ENCODE peak calls at places on chromosomes 7 and 10, in seven cellular contexts. One of them, this sample, is unnamed.

GRCh38 chr10:109106604-109107003 is 816.7 kb downstream of the XPNPEP1 start:
- DNase-seq in choroid plexus epithelial cell: no peak
- DNase-seq in lung: no peak
- DNase-seq in CD8-positive, alpha-beta T cell: no peak
- DNase-seq in body of pancreas: no peak
- DNase-seq in kidney epithelial cell: no peak
- DNase-seq in cardiac fibroblast: no peak
- DNase-seq in this sample: no peak

GRCh38 chr7:33298848-33299247 is 169.5 kb downstream of the BBS9 start:
- DNase-seq in lung: no peak
- DNase-seq in CD8-positive, alpha-beta T cell: no peak
- DNase-seq in kidney epithelial cell: no peak
- DNase-seq in cardiac fibroblast: no peak
- DNase-seq in choroid plexus epithelial cell: no peak
- DNase-seq in body of pancreas: no peak
- DNase-seq in this sample: no peak

GRCh38 chr10:103543617-103544525 is 50.4 kb downstream of the NEURL1 start:
- DNase-seq in cardiac fibroblast: no peak
- DNase-seq in lung: no peak
- DNase-seq in kidney epithelial cell: no peak
- DNase-seq in body of pancreas: no peak
- DNase-seq in CD8-positive, alpha-beta T cell: no peak
- DNase-seq in choroid plexus epithelial cell: no peak
- DNase-seq in this sample: no peak

GRCh38 chr10:80289451-80290287 is at the start of gene MAT1A:
- DNase-seq in lung: no peak
- DNase-seq in kidney epithelial cell: no peak
- DNase-seq in body of pancreas: peak
- DNase-seq in CD8-positive, alpha-beta T cell: no peak
- DNase-seq in choroid plexus epithelial cell: peak
- DNase-seq in cardiac fibroblast: peak
- DNase-seq in this sample: no peak

GRCh38 chr10:92830478-92831389 is 17.6 kb upstream of the EXOC6 start:
- DNase-seq in body of pancreas: no peak
- DNase-seq in choroid plexus epithelial cell: no peak
- DNase-seq in lung: no peak
- DNase-seq in kidney epithelial cell: no peak
- DNase-seq in cardiac fibroblast: no peak
- DNase-seq in CD8-positive, alpha-beta T cell: no peak
- DNase-seq in this sample: no peak

GRCh38 chr10:23095966-23096813 is 811 bp downstream of the MSRB2 start:
- DNase-seq in kidney epithelial cell: peak
- DNase-seq in CD8-positive, alpha-beta T cell: peak
- DNase-seq in lung: peak
- DNase-seq in cardiac fibroblast: peak
- DNase-seq in body of pancreas: peak
- DNase-seq in choroid plexus epithelial cell: peak
- DNase-seq in this sample: peak

GRCh38 chr10:49090696-49091338 is 24.5 kb downstream of the VSTM4 start:
- DNase-seq in body of pancreas: no peak
- DNase-seq in choroid plexus epithelial cell: no peak
- DNase-seq in cardiac fibroblast: no peak
- DNase-seq in lung: peak
- DNase-seq in CD8-positive, alpha-beta T cell: no peak
- DNase-seq in kidney epithelial cell: no peak
- DNase-seq in this sample: no peak

GRCh38 chr10:79140906-79141305 is 72.1 kb downstream of the ZMIZ1 start:
- DNase-seq in CD8-positive, alpha-beta T cell: no peak
- DNase-seq in cardiac fibroblast: no peak
- DNase-seq in lung: no peak
- DNase-seq in kidney epithelial cell: no peak
- DNase-seq in choroid plexus epithelial cell: no peak
- DNase-seq in body of pancreas: no peak
- DNase-seq in this sample: no peak

GRCh38 chr10:102231357-102232318 is 5.5 kb downstream of the ELOVL3 start:
- DNase-seq in body of pancreas: peak
- DNase-seq in choroid plexus epithelial cell: no peak
- DNase-seq in CD8-positive, alpha-beta T cell: peak
- DNase-seq in kidney epithelial cell: no peak
- DNase-seq in cardiac fibroblast: peak
- DNase-seq in lung: peak
- DNase-seq in this sample: no peak

GRCh38 chr7:133887459-133887858 is 239.7 kb upstream of the LRGUK start:
- DNase-seq in lung: no peak
- DNase-seq in cardiac fibroblast: no peak
- DNase-seq in choroid plexus epithelial cell: no peak
- DNase-seq in body of pancreas: no peak
- DNase-seq in CD8-positive, alpha-beta T cell: no peak
- DNase-seq in kidney epithelial cell: no peak
- DNase-seq in this sample: no peak

GRCh38 chr7:43856316-43856715 is 13.0 kb downstream of the MRPS24 start:
- DNase-seq in kidney epithelial cell: no peak
- DNase-seq in cardiac fibroblast: no peak
- DNase-seq in lung: no peak
- DNase-seq in body of pancreas: no peak
- DNase-seq in CD8-positive, alpha-beta T cell: no peak
- DNase-seq in choroid plexus epithelial cell: no peak
- DNase-seq in this sample: no peak

GRCh38 chr10:95784279-95784913 is 28.4 kb downstream of the ENTPD1 start:
- DNase-seq in body of pancreas: no peak
- DNase-seq in lung: no peak
- DNase-seq in CD8-positive, alpha-beta T cell: no peak
- DNase-seq in cardiac fibroblast: no peak
- DNase-seq in kidney epithelial cell: no peak
- DNase-seq in choroid plexus epithelial cell: no peak
- DNase-seq in this sample: no peak

GRCh38 chr10:84004206-84004605 is 135.1 kb upstream of the GHITM start:
- DNase-seq in cardiac fibroblast: no peak
- DNase-seq in CD8-positive, alpha-beta T cell: no peak
- DNase-seq in body of pancreas: no peak
- DNase-seq in kidney epithelial cell: no peak
- DNase-seq in choroid plexus epithelial cell: no peak
- DNase-seq in lung: no peak
- DNase-seq in this sample: no peak

GRCh38 chr10:110512461-110513187 is 14.9 kb downstream of the DUSP5 start:
- DNase-seq in choroid plexus epithelial cell: peak
- DNase-seq in kidney epithelial cell: peak
- DNase-seq in body of pancreas: no peak
- DNase-seq in cardiac fibroblast: peak
- DNase-seq in CD8-positive, alpha-beta T cell: no peak
- DNase-seq in lung: no peak
- DNase-seq in this sample: peak

GRCh38 chr10:4765428-4765827 is 60.6 kb upstream of the AKR1E2 start:
- DNase-seq in choroid plexus epithelial cell: peak
- DNase-seq in body of pancreas: no peak
- DNase-seq in cardiac fibroblast: peak
- DNase-seq in lung: no peak
- DNase-seq in kidney epithelial cell: no peak
- DNase-seq in CD8-positive, alpha-beta T cell: no peak
- DNase-seq in this sample: peak

GRCh38 chr7:130147710-130148325 is 57.4 kb downstream of the TMEM209 start:
- DNase-seq in CD8-positive, alpha-beta T cell: no peak
- DNase-seq in kidney epithelial cell: no peak
- DNase-seq in lung: no peak
- DNase-seq in cardiac fibroblast: no peak
- DNase-seq in body of pancreas: no peak
- DNase-seq in choroid plexus epithelial cell: no peak
- DNase-seq in this sample: no peak

GRCh38 chr10:77784856-77785255 is 141.7 kb downstream of the DLG5 start:
- DNase-seq in CD8-positive, alpha-beta T cell: no peak
- DNase-seq in cardiac fibroblast: peak
- DNase-seq in choroid plexus epithelial cell: peak
- DNase-seq in kidney epithelial cell: peak
- DNase-seq in lung: no peak
- DNase-seq in body of pancreas: no peak
- DNase-seq in this sample: peak

GRCh38 chr7:26898917-26899316 is 34.5 kb upstream of the SKAP2 start:
- DNase-seq in lung: no peak
- DNase-seq in body of pancreas: no peak
- DNase-seq in cardiac fibroblast: no peak
- DNase-seq in choroid plexus epithelial cell: no peak
- DNase-seq in CD8-positive, alpha-beta T cell: no peak
- DNase-seq in kidney epithelial cell: no peak
- DNase-seq in this sample: no peak

GRCh38 chr7:123054357-123055133 is 59.0 kb upstream of the TAS2R16 start:
- DNase-seq in choroid plexus epithelial cell: peak
- DNase-seq in kidney epithelial cell: no peak
- DNase-seq in lung: no peak
- DNase-seq in body of pancreas: peak
- DNase-seq in CD8-positive, alpha-beta T cell: no peak
- DNase-seq in cardiac fibroblast: peak
- DNase-seq in this sample: no peak

GRCh38 chr7:1021366-1021765 is 23.0 kb upstream of the GPR146 start:
- DNase-seq in lung: no peak
- DNase-seq in cardiac fibroblast: no peak
- DNase-seq in CD8-positive, alpha-beta T cell: no peak
- DNase-seq in kidney epithelial cell: no peak
- DNase-seq in body of pancreas: no peak
- DNase-seq in choroid plexus epithelial cell: no peak
- DNase-seq in this sample: no peak

GRCh38 chr7:1019789-1020610 is 24.3 kb upstream of the GPR146 start:
- DNase-seq in lung: no peak
- DNase-seq in choroid plexus epithelial cell: no peak
- DNase-seq in CD8-positive, alpha-beta T cell: no peak
- DNase-seq in body of pancreas: no peak
- DNase-seq in kidney epithelial cell: no peak
- DNase-seq in cardiac fibroblast: no peak
- DNase-seq in this sample: no peak

GRCh38 chr7:1022356-1022755 is 22.0 kb upstream of the GPR146 start:
- DNase-seq in cardiac fibroblast: no peak
- DNase-seq in kidney epithelial cell: no peak
- DNase-seq in lung: no peak
- DNase-seq in choroid plexus epithelial cell: no peak
- DNase-seq in body of pancreas: no peak
- DNase-seq in CD8-positive, alpha-beta T cell: no peak
- DNase-seq in this sample: no peak

GRCh38 chr7:1021931-1022330 is 22.4 kb upstream of the GPR146 start:
- DNase-seq in kidney epithelial cell: no peak
- DNase-seq in body of pancreas: no peak
- DNase-seq in choroid plexus epithelial cell: no peak
- DNase-seq in cardiac fibroblast: no peak
- DNase-seq in CD8-positive, alpha-beta T cell: no peak
- DNase-seq in lung: no peak
- DNase-seq in this sample: no peak

GRCh38 chr7:1020849-1021251 is 23.5 kb upstream of the GPR146 start:
- DNase-seq in cardiac fibroblast: no peak
- DNase-seq in lung: no peak
- DNase-seq in choroid plexus epithelial cell: no peak
- DNase-seq in CD8-positive, alpha-beta T cell: no peak
- DNase-seq in kidney epithelial cell: no peak
- DNase-seq in body of pancreas: no peak
- DNase-seq in this sample: no peak
- TF ChIP-seq CTCF in cardiac fibroblast: no peak
- TF ChIP-seq CTCF in lung: no peak
- TF ChIP-seq CTCF in choroid plexus epithelial cell: peak
- TF ChIP-seq CTCF in CD8-positive, alpha-beta T cell: no peak
- TF ChIP-seq CTCF in kidney epithelial cell: no peak
- TF ChIP-seq CTCF in body of pancreas: no peak
- TF ChIP-seq CTCF in this sample: no peak

GRCh38 chr7:40714338-40715052 is 579.7 kb downstream of the SUGCT start:
- DNase-seq in choroid plexus epithelial cell: no peak
- DNase-seq in CD8-positive, alpha-beta T cell: no peak
- DNase-seq in cardiac fibroblast: no peak
- DNase-seq in lung: no peak
- DNase-seq in body of pancreas: no peak
- DNase-seq in kidney epithelial cell: no peak
- DNase-seq in this sample: peak

GRCh38 chr7:40715053-40715430 is 580.2 kb downstream of the SUGCT start:
- DNase-seq in CD8-positive, alpha-beta T cell: no peak
- DNase-seq in cardiac fibroblast: peak
- DNase-seq in body of pancreas: no peak
- DNase-seq in choroid plexus epithelial cell: peak
- DNase-seq in kidney epithelial cell: no peak
- DNase-seq in lung: no peak
- DNase-seq in this sample: no peak

GRCh38 chr7:40716052-40716451 is 581.2 kb downstream of the SUGCT start:
- DNase-seq in cardiac fibroblast: peak
- DNase-seq in lung: no peak
- DNase-seq in choroid plexus epithelial cell: peak
- DNase-seq in kidney epithelial cell: no peak
- DNase-seq in CD8-positive, alpha-beta T cell: no peak
- DNase-seq in body of pancreas: no peak
- DNase-seq in this sample: no peak

GRCh38 chr7:40720401-40720800 is 585.6 kb downstream of the SUGCT start:
- DNase-seq in body of pancreas: no peak
- DNase-seq in lung: no peak
- DNase-seq in kidney epithelial cell: no peak
- DNase-seq in choroid plexus epithelial cell: peak
- DNase-seq in CD8-positive, alpha-beta T cell: no peak
- DNase-seq in cardiac fibroblast: peak
- DNase-seq in this sample: no peak

GRCh38 chr7:40717242-40717641 is 582.4 kb downstream of the SUGCT start:
- DNase-seq in cardiac fibroblast: peak
- DNase-seq in CD8-positive, alpha-beta T cell: no peak
- DNase-seq in kidney epithelial cell: peak
- DNase-seq in choroid plexus epithelial cell: peak
- DNase-seq in body of pancreas: peak
- DNase-seq in lung: peak
- DNase-seq in this sample: peak
- H3K4me3 ChIP-seq in cardiac fibroblast: peak
- H3K4me3 ChIP-seq in CD8-positive, alpha-beta T cell: no peak
- H3K4me3 ChIP-seq in kidney epithelial cell: no peak
- H3K4me3 ChIP-seq in choroid plexus epithelial cell: no peak
- H3K4me3 ChIP-seq in body of pancreas: no peak
- H3K4me3 ChIP-seq in lung: no peak
- H3K4me3 ChIP-seq in this sample: no peak

DNA sequence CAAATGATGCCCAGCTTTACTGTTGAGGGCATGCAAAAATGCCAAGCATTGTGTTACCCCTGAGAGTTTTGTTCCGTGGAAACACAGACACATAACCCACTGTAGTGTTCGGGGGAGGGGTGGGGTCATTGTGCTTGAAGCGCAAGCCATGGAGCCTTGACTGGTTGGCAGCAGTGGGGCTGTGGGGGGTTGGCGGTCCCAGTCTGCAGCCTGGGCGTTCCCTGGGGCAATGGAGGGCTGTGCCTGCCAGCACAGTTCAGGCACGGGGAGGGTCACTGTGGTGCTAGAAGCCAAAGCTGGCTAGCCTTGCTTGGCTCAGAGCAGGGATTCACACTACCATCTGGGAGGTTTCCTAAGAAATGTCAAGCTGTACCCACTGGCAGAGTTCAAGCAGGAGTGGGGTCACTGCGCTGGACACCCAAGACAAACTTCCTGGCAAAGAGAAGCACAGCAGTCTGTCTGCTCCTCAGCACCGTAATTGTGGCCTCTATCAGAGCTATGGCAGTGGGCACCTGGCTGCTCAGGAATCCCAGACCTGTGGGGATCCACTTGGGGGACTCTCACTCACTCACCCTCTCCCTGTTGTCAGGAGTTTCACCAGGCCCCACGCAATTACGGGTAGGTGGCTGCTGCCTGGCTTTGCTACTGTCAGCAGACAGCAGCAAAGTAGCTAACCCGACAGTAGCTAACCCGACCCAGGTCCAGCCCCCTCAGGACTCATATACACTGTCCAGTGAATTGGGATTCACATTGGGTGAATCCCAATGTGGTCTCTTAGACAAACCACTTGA is 292.4 kb downstream of the ZWINT start:
- DNase-seq in lung: no peak
- DNase-seq in cardiac fibroblast: no peak
- DNase-seq in body of pancreas: no peak
- DNase-seq in choroid plexus epithelial cell: no peak
- DNase-seq in CD8-positive, alpha-beta T cell: no peak
- DNase-seq in kidney epithelial cell: no peak
- DNase-seq in this sample: no peak
- TF ChIP-seq CTCF in lung: no peak
- TF ChIP-seq CTCF in cardiac fibroblast: no peak
- TF ChIP-seq CTCF in body of pancreas: no peak
- TF ChIP-seq CTCF in choroid plexus epithelial cell: no peak
- TF ChIP-seq CTCF in CD8-positive, alpha-beta T cell: no peak
- TF ChIP-seq CTCF in kidney epithelial cell: no peak
- TF ChIP-seq CTCF in this sample: no peak

GRCh38 chr7:131326576-131326975 is 1.1 kb upstream of the MKLN1 start:
- DNase-seq in CD8-positive, alpha-beta T cell: no peak
- DNase-seq in cardiac fibroblast: no peak
- DNase-seq in kidney epithelial cell: no peak
- DNase-seq in body of pancreas: no peak
- DNase-seq in choroid plexus epithelial cell: no peak
- DNase-seq in lung: no peak
- DNase-seq in this sample: no peak
- H3K4me3 ChIP-seq in CD8-positive, alpha-beta T cell: peak
- H3K4me3 ChIP-seq in cardiac fibroblast: peak
- H3K4me3 ChIP-seq in kidney epithelial cell: no peak
- H3K4me3 ChIP-seq in body of pancreas: no peak
- H3K4me3 ChIP-seq in choroid plexus epithelial cell: peak
- H3K4me3 ChIP-seq in lung: no peak
- H3K4me3 ChIP-seq in this sample: peak

This sample was measured in astrocyte of the spinal cord.